ENCODE peak calls at places on chromosomes 7 and 10, in four cellular contexts. D, I, Y and G are unnamed samples.

GRCh38 chr7:15245801-15246200 is 316.0 kb downstream of the AGMO start:
- DNase-seq in I (no peak), D (no peak), Y (no peak), G (no peak)

GRCh38 chr7:150753826-150754603 is 16.8 kb downstream of the GIMAP5 start:
- DNase-seq in D (no peak), I (no peak), Y (no peak), G (no peak)

GRCh38 chr7:112173214-112173905 is 32.8 kb downstream of the DOCK4 start:
- DNase-seq in Y (no peak), D (no peak), I (no peak), G (no peak)

GRCh38 chr10:113142601-113143000 is 192.6 kb downstream of the TCF7L2 start:
- DNase-seq in D (no peak), I (no peak), Y (no peak), G (no peak)

GRCh38 chr10:104077282-104078151 is 8.2 kb downstream of the COL17A1 start:
- DNase-seq in D (no peak), Y (no peak), I (no peak), G (no peak)

GRCh38 chr10:126087274-126087673 is 190.9 kb downstream of the FANK1 start:
- DNase-seq in D (no peak), Y (no peak), I (no peak), G (no peak)

GRCh38 chr10:6353526-6353925 is 150.8 kb downstream of the PFKFB3 start:
- DNase-seq in Y (no peak), D (no peak), I (no peak), G (no peak)

GRCh38 chr10:93220315-93221170 is 146.8 kb downstream of the CYP26A1 start:
- DNase-seq in I (no peak), Y (no peak), D (no peak), G (no peak)

GRCh38 chr10:6343321-6344010 is 140.7 kb downstream of the PFKFB3 start:
- DNase-seq in Y (no peak), I (no peak), D (no peak), G (no peak)

GRCh38 chr7:30799206-30799975 is 28.2 kb downstream of the MINDY4 start:
- DNase-seq in I (no peak), Y (no peak), D (peak; percentile 75), G (no peak)

GRCh38 chr10:34732926-34733325 is 82.2 kb downstream of the PARD3 start:
- DNase-seq in D (no peak), Y (no peak), I (no peak), G (no peak)

GRCh38 chr10:131437556-131438465 is 126.3 kb upstream of the TCERG1L start:
- DNase-seq in I (peak; percentile 24), Y (no peak), D (no peak), G (no peak)

GRCh38 chr10:5447071-5447470 is 34.7 kb downstream of the NET1 start:
- DNase-seq in D (no peak), Y (no peak), I (no peak), G (no peak)